ENCODE peak calls at places on chromosomes 7 and 10, in ten cellular contexts. R is thyroid gland; F is PC-9; A is aorta; N is naive thymus-derived CD4-positive, alpha-beta T cell; S is CD4-positive, CD25-positive, alpha-beta regulatory T cell; G is mammary epithelial cell; U is lower lobe of right lung; O is mesenchymal stem cell; X is colonic mucosa. H is an unnamed sample. For H3K4me1, the result is how much of the 10 kb centered on the place peaks cover.

GRCh38 chr10:60098676-60099601 is 192.6 kb upstream of the CCDC6 start:
- DNase-seq in F (no peak), R (no peak), S (peak), U (no peak), X (peak), G (no peak), O (peak), A (no peak), N (no peak), H (no peak)

GRCh38 chr10:6054884-6055283 is 7.3 kb downstream of the IL2RA start:
- DNase-seq in U (no peak), S (peak), N (no peak), G (no peak), X (peak), F (no peak), R (no peak), O (no peak), A (no peak), H (no peak)

GRCh38 chr10:71728218-71728737 is 8.7 kb upstream of the C10orf105 start:
- DNase-seq in N (no peak), O (no peak), R (no peak), G (no peak), A (peak), S (no peak), X (no peak), F (no peak), U (no peak), H (peak)

GRCh38 chr7:122802211-122802833 is 83.9 kb downstream of the CADPS2 start:
- DNase-seq in X (no peak), U (no peak), F (no peak), R (no peak), G (no peak), O (no peak), A (no peak), N (no peak), S (peak), H (no peak)

GRCh38 chr10:45000764-45001381 is at the start of gene ZNF22:
- DNase-seq in X (peak), G (peak), R (peak), F (peak), U (peak), A (peak), S (peak), N (peak), O (peak), H (peak)

GRCh38 chr7:35185908-35186731 is 67.8 kb downstream of the TBX20 start:
- DNase-seq in X (no peak), A (peak), S (peak), F (no peak), U (no peak), N (no peak), R (peak), O (peak), G (peak), H (peak)

GRCh38 chr10:2048337-2048973 is 311.1 kb upstream of the ADARB2 start:
- DNase-seq in R (no peak), G (peak), F (no peak), U (no peak), O (no peak), X (no peak), S (no peak), N (no peak), A (no peak), H (no peak)

GRCh38 chr10:45354261-45354660 is 19.8 kb upstream of the ALOX5 start:
- DNase-seq in R (peak), F (peak), N (no peak), X (peak), G (peak), O (no peak), U (peak), S (no peak), A (peak), H (no peak)

GRCh38 chr7:105426606-105427146 is 38.0 kb upstream of the SRPK2 start:
- DNase-seq in S (no peak), X (no peak), R (no peak), N (no peak), U (no peak), G (no peak), F (no peak), O (no peak), A (no peak), H (no peak)

GRCh38 chr10:4701016-4701415 is 125.0 kb upstream of the AKR1E2 start:
- DNase-seq in A (no peak), N (no peak), G (no peak), U (no peak), F (no peak), O (no peak), R (no peak), S (no peak), X (no peak), H (no peak)

GRCh38 chr10:119602241-119603095 is 5.7 kb upstream of the TIAL1 start:
- DNase-seq in F (no peak), G (peak), N (peak), A (no peak), X (peak), S (peak), O (peak), U (no peak), R (no peak), H (peak)

GRCh38 chr7:68699090-68699711 is 899.1 kb upstream of the AUTS2 start:
- DNase-seq in G (no peak), S (no peak), N (no peak), R (no peak), O (peak), A (no peak), F (peak), X (no peak), U (no peak), H (no peak)

GRCh38 chr7:74332373-74333176 is 43.4 kb downstream of the CLIP2 start:
- DNase-seq in S (no peak), A (no peak), N (no peak), R (no peak), F (no peak), O (no peak), X (no peak), G (no peak), U (no peak), H (no peak)

GRCh38 chr10:43190775-43191174 is 52.5 kb downstream of the CSGALNACT2 start:
- DNase-seq in A (no peak), N (no peak), O (no peak), X (no peak), G (peak), R (no peak), F (no peak), U (no peak), S (no peak), H (no peak)

GRCh38 chr7:94395141-94396041 is 696 bp downstream of the COL1A2 start:
- DNase-seq in O (peak), N (no peak), A (peak), X (peak), F (no peak), S (peak), R (peak), U (no peak), G (peak), H (peak)

GRCh38 chr7:27156508-27156898 is at the start of gene HOXA7:
- DNase-seq in G (peak), O (no peak), A (peak), U (no peak), S (no peak), N (no peak), F (no peak), R (no peak), X (peak), H (peak)

GRCh38 chr10:101817542-101818118 is 614 bp downstream of the OGA start:
- DNase-seq in A (peak), X (peak), N (no peak), F (peak), O (peak), S (peak), U (peak), R (peak), G (peak), H (no peak)

GRCh38 chr10:33306126-33306525 is 28.3 kb downstream of the NRP1 start:
- DNase-seq in S (no peak), X (no peak), G (no peak), A (no peak), U (no peak), O (peak), R (no peak), N (no peak), F (no peak), H (peak)

GRCh38 chr7:22660732-22661131 is 66.3 kb upstream of the IL6 start:
- DNase-seq in O (no peak), U (no peak), X (no peak), S (peak), R (no peak), G (no peak), A (no peak), N (no peak), F (no peak), H (no peak)

GRCh38 chr10:20858292-20859124 is 38.6 kb downstream of the NEBL start:
- DNase-seq in O (peak), G (peak), F (peak), A (no peak), N (no peak), X (no peak), R (no peak), S (peak), U (no peak), H (no peak)

GRCh38 chr10:133309720-133310398 is 1.1 kb downstream of the ZNF511 start:
- DNase-seq in X (peak), U (peak), A (peak), O (no peak), N (no peak), F (no peak), S (no peak), G (no peak), R (peak), H (no peak)

GRCh38 chr7:75835688-75836285 is 22.2 kb upstream of the CCL24 start:
- DNase-seq in N (no peak), U (no peak), A (no peak), R (no peak), F (no peak), G (no peak), S (no peak), X (no peak), O (no peak), H (no peak)

GRCh38 chr7:128833939-128834310 is 3.7 kb downstream of the FLNC start:
- DNase-seq in U (no peak), A (peak), N (no peak), S (no peak), R (no peak), F (no peak), O (peak), X (no peak), G (no peak), H (peak)

GRCh38 chr7:5711419-5711818 is 70.0 kb downstream of the RNF216 start:
- DNase-seq in X (no peak), G (no peak), S (no peak), R (no peak), A (no peak), U (no peak), O (no peak), N (no peak), F (no peak), H (no peak)

GRCh38 chr10:110067960-110068770 is 60.4 kb downstream of the ADD3 start:
- DNase-seq in X (peak), N (no peak), A (peak), U (no peak), S (peak), F (no peak), G (no peak), R (peak), O (no peak), H (peak)
- H3K4me1 ChIP-seq in X (under half), N (half or more), A (under half), U (under half), S (half or more), F (under half), G (under half), R (half or more), O (under half), H (under half)

GRCh38 chr7:85840532-85840931 is 653.7 kb upstream of the SEMA3D start:
- DNase-seq in S (no peak), F (no peak), R (no peak), G (no peak), O (peak), U (no peak), A (no peak), N (no peak), X (no peak), H (no peak)
- H3K4me1 ChIP-seq in S (under half), F (under half), R (under half), G (under half), O (under half), U (under half), A (under half), N (under half), X (under half), H (under half)

DNA sequence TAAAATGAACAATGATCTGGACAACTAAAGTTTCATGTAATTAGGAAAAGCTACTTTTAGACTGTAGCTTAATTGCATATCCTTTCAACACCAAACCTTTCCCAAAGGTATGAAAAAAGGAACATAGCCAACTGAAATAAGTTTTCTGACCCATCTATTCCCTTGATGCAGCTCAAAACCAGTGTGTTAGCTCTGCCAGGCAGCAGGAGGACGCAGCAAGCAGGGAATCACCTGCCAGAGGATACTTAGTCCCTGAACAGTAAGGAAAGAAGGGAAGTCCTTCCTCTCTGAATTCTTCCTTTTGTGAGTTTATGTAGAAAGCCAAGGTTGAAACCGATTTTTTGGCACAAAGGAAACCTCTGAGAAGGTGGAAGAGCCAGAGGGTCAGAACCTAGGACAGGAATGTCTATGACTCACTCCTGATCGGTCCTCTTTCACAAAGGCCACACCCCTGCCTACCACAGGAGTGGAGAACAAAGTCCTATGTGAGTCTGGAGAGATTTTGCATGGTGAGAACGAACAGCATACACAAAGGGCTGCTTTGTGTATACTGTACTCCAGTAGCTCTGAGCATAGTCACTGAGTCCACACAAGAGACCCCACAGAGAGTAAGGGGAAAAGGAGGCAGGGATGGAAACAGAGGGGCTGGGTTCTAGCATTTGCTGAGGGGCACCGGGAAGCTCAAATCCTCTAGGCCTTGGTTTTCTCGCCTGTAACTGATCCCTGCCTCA is 68.8 kb upstream of the GSDME start:
- DNase-seq in F (peak), S (no peak), A (no peak), R (peak), N (no peak), X (peak), G (peak), O (peak), U (no peak), H (peak)
- H3K4me1 ChIP-seq in F (half or more), S (half or more), A (under half), R (under half), N (under half), X (under half), G (half or more), O (under half), U (under half), H (under half)

GRCh38 chr10:74047304-74047703 is 49.4 kb downstream of the VCL start:
- DNase-seq in U (no peak), N (no peak), O (peak), F (peak), G (no peak), X (no peak), A (no peak), S (no peak), R (no peak), H (no peak)

GRCh38 chr10:74047871-74048270 is 50.0 kb downstream of the VCL start:
- DNase-seq in F (peak), R (no peak), S (no peak), A (no peak), N (no peak), O (peak), G (no peak), U (no peak), X (no peak), H (peak)

GRCh38 chr10:74049995-74050394 is 52.1 kb downstream of the VCL start:
- DNase-seq in F (no peak), X (no peak), O (no peak), S (no peak), U (no peak), G (no peak), R (no peak), N (no peak), A (no peak), H (no peak)

GRCh38 chr10:74050653-74051052 is 52.7 kb downstream of the VCL start:
- DNase-seq in S (no peak), A (no peak), U (no peak), X (no peak), G (no peak), O (no peak), R (no peak), F (no peak), N (no peak), H (no peak)

GRCh38 chr10:74048433-74048832 is 50.5 kb downstream of the VCL start:
- DNase-seq in X (no peak), F (no peak), G (no peak), N (no peak), U (no peak), S (no peak), O (no peak), R (no peak), A (no peak), H (no peak)
- H3K4me1 ChIP-seq in X (under half), F (half or more), G (under half), N (under half), U (under half), S (under half), O (under half), R (under half), A (under half), H (under half)

DNA sequence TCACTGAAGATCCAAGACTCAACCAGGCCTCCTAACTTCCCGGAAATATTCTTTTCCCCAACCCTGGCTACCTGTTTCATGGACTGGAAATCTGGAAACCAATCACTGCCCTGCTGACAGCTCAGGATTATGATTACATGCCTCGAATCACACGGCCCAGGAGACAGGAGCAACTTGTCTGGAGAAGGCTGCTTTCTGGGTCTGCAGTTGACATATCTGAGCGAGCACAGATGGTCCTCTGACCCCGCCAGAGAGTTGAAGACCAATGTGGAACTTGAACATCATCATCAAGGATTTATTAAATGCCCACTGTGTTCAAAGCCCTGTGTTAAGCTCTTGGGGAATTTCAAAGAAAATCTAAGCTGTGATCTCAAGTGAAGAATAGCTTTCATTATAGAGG is 113.9 kb downstream of the PIP4K2A start:
- DNase-seq in A (no peak), O (no peak), R (no peak), X (no peak), U (no peak), S (no peak), G (no peak), F (no peak), N (no peak), H (no peak)
- H3K4me1 ChIP-seq in A (under half), O (under half), R (under half), X (under half), U (under half), S (half or more), G (under half), F (under half), N (under half), H (under half)

DNA sequence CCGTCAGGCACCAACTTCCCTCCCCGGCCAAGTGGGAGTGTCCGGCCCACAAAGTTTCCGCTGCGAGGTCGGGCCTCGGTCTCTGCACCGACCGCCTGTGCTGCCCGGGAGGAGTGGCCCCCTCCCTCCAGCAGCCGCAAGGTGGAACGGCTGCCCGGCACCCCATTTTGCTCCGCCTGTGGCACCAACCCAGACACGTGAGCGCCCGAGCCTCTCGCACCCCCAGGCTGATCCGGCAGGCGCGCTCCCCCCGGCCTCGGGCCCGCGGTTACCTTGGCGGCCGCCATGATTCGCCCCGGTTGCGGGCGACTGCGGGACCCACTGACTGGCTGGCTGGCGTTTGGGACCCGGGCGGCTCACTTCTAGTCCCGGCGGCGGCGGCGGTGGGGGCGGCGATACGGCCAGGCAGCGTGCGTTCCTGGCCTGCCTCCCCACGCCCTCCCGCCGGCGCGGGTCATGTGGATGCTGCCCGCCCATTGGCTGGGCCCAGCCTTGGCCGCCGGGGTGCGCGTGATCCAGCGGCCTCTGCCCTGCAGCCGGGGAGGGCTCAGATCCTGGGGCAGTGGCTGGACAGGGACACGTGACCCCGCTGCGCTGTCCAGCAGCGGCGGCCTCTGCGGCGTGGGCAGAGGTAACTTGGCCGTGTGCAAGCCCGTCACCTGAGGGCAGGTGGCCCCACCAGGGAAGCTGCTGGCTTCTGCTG is at the start of gene SLC25A13:
- DNase-seq in S (peak), F (peak), N (peak), G (peak), A (peak), R (peak), X (peak), O (peak), U (peak), H (peak)
- H3K4me1 ChIP-seq in S (under half), F (under half), N (under half), G (under half), A (under half), R (under half), X (under half), O (under half), U (under half), H (under half)

GRCh38 chr7:1530946-1531262 is 402 bp downstream of the MAFK start:
- DNase-seq in O (no peak), R (no peak), A (no peak), G (no peak), X (no peak), F (no peak), S (no peak), U (no peak), N (no peak), H (no peak)
- H3K4me1 ChIP-seq in O (half or more), R (under half), A (under half), G (under half), X (under half), F (under half), S (under half), U (under half), N (under half), H (under half)

H was measured in SJCRH30.